ENCODE peak calls at places on chromosomes 3 and 15, in four cellular contexts. Y, N, W and T are unnamed samples.

GRCh38 chr3:130644600-130645232 is 101.9 kb downstream of the PIK3R4 start:
- DNase-seq in Y (no peak), N (no peak), W (no peak), T (no peak)

GRCh38 chr3:170614214-170614966 is 28.5 kb upstream of the SLC7A14 start:
- DNase-seq in Y (no peak), W (no peak), N (peak; percentile 69), T (peak; percentile 18)

GRCh38 chr3:123749716-123750115 is 134.4 kb downstream of the MYLK start:
- DNase-seq in W (no peak), N (no peak), Y (peak; percentile 4), T (no peak)

GRCh38 chr3:183317886-183318845 is 65.1 kb downstream of the B3GNT5 start:
- DNase-seq in Y (no peak), N (no peak), W (no peak), T (no peak)

GRCh38 chr3:106811376-106811775 is 565.9 kb upstream of the CCDC54 start:
- DNase-seq in W (no peak), Y (no peak), N (no peak), T (no peak)

GRCh38 chr15:46416544-46416943 is 781.7 kb downstream of the SQOR start:
- DNase-seq in Y (no peak), N (no peak), W (no peak), T (no peak)

GRCh38 chr3:11423868-11424267 is 151.7 kb downstream of the ATG7 start:
- DNase-seq in Y (no peak), N (no peak), W (no peak), T (no peak)

GRCh38 chr3:129919806-129920205 is 26.3 kb upstream of the TMCC1 start:
- DNase-seq in Y (no peak), W (no peak), N (no peak), T (no peak)

GRCh38 chr3:40770046-40770445 is 245.3 kb downstream of the ZNF621 start:
- DNase-seq in Y (peak; percentile 52), N (no peak), W (no peak), T (no peak)

GRCh38 chr3:57555738-57556458 is at the start of gene PDE12:
- DNase-seq in W (peak; percentile 79), Y (peak; percentile 93), N (peak; percentile 95), T (peak; percentile 79)

GRCh38 chr3:54999159-54999558 is 71.3 kb upstream of the LRTM1 start:
- DNase-seq in N (no peak), Y (no peak), W (no peak), T (no peak)

GRCh38 chr3:37980477-37981347 is 9.9 kb upstream of the VILL start:
- DNase-seq in Y (no peak), W (no peak), N (peak; percentile 48), T (no peak)

GRCh38 chr3:79368403-79368802 is 399.4 kb downstream of the ROBO1 start:
- DNase-seq in N (no peak), Y (no peak), W (no peak), T (no peak)

GRCh38 chr15:71781965-71782265 is 28.4 kb upstream of the NR2E3 start:
- DNase-seq in N (no peak), W (no peak), Y (no peak), T (no peak)

GRCh38 chr3:49357466-49358216 is 512 bp downstream of the GPX1 start:
- DNase-seq in W (peak; percentile 56), N (peak; percentile 80), Y (peak; percentile 47), T (peak; percentile 34)

GRCh38 chr3:100833483-100833882 is 124.2 kb downstream of the TFG start:
- DNase-seq in N (no peak), Y (no peak), W (no peak), T (no peak)

GRCh38 chr3:109702252-109702651 is 364.9 kb upstream of the DPPA4 start:
- DNase-seq in N (no peak), Y (no peak), W (no peak), T (no peak)

GRCh38 chr15:91304794-91305193 is 204.7 kb downstream of the SV2B start:
- DNase-seq in Y (no peak), N (no peak), W (no peak), T (no peak)

GRCh38 chr3:142808103-142808917 is 80.6 kb downstream of the PCOLCE2 start:
- DNase-seq in Y (no peak), W (no peak), N (no peak), T (no peak)

GRCh38 chr15:69451951-69452701 is 492 bp upstream of the RPLP1 start:
- DNase-seq in W (no peak), Y (no peak), N (no peak), T (no peak)

GRCh38 chr15:44147636-44148035 is 47.4 kb downstream of the FRMD5 start:
- DNase-seq in W (no peak), N (no peak), Y (no peak), T (no peak)

GRCh38 chr15:39854161-39854560 is 65.9 kb downstream of the GPR176 start:
- DNase-seq in Y (no peak), W (no peak), N (no peak), T (no peak)

GRCh38 chr15:57217716-57218598 is 158.3 kb upstream of the CGNL1 start:
- DNase-seq in Y (no peak), N (no peak), W (no peak), T (no peak)

GRCh38 chr15:57213783-57214366 is 162.4 kb upstream of the CGNL1 start:
- DNase-seq in N (no peak), Y (no peak), W (no peak), T (no peak)

GRCh38 chr15:57218826-57219576 is 157.3 kb upstream of the CGNL1 start:
- DNase-seq in W (no peak), Y (no peak), N (no peak), T (no peak)

GRCh38 chr15:57216288-57216687 is 160.0 kb upstream of the CGNL1 start:
- DNase-seq in Y (no peak), W (no peak), N (no peak), T (no peak)

GRCh38 chr15:57215371-57215770 is 160.9 kb upstream of the CGNL1 start:
- DNase-seq in W (no peak), N (no peak), Y (no peak), T (no peak)
- H3K4me1 ChIP-seq in W (peaks cover 67% of the 10 kb centered on the region), N (peaks cover 12% of the 10 kb centered on the region), Y (no peaks in the 10 kb centered on the region), T (peaks cover 64% of the 10 kb centered on the region)

GRCh38 chr15:78058401-78058935 is 19.0 kb downstream of the TBC1D2B start:
- DNase-seq in W (no peak), N (peak; percentile 53), Y (no peak), T (no peak)

GRCh38 chr15:78054971-78055370 is 22.5 kb downstream of the TBC1D2B start:
- DNase-seq in W (no peak), N (peak; percentile 50), Y (no peak), T (no peak)

GRCh38 chr15:78055923-78056713 is 21.4 kb downstream of the TBC1D2B start:
- DNase-seq in W (peak; percentile 41), N (peak; percentile 74), Y (peak; percentile 76), T (no peak)

GRCh38 chr15:78057803-78058202 is 19.7 kb downstream of the TBC1D2B start:
- DNase-seq in Y (no peak), N (peak; percentile 48), W (no peak), T (no peak)

GRCh38 chr15:78056714-78057269 is 20.7 kb downstream of the TBC1D2B start:
- DNase-seq in Y (no peak), N (peak; percentile 73), W (no peak), T (no peak)
- H3K4me1 ChIP-seq in Y (peaks cover 32% of the 10 kb centered on the region), N (peaks cover 66% of the 10 kb centered on the region), W (peaks cover 86% of the 10 kb centered on the region), T (peaks cover 84% of the 10 kb centered on the region)

GRCh38 chr3:69179740-69180372 is 57.5 kb upstream of the LMOD3 start:
- DNase-seq in W (no peak), N (no peak), Y (no peak), T (no peak)
- H3K4me1 ChIP-seq in W (peaks cover 54% of the 10 kb centered on the region), N (no peaks in the 10 kb centered on the region), Y (peaks cover 12% of the 10 kb centered on the region), T (peaks cover 44% of the 10 kb centered on the region)

GRCh38 chr15:60370105-60370803 is 27.5 kb downstream of the ANXA2 start:
- DNase-seq in W (no peak), N (peak; percentile 77), Y (no peak), T (no peak)
- H3K4me1 ChIP-seq in W (peaks cover 73% of the 10 kb centered on the region), N (peaks cover 38% of the 10 kb centered on the region), Y (peaks cover 21% of the 10 kb centered on the region), T (peaks cover 72% of the 10 kb centered on the region)

GRCh38 chr3:168839692-168840091 is 744.0 kb upstream of the GOLIM4 start:
- DNase-seq in W (no peak), Y (no peak), N (no peak), T (no peak)
- H3K4me1 ChIP-seq in W (no peaks in the 10 kb centered on the region), Y (no peaks in the 10 kb centered on the region), N (no peaks in the 10 kb centered on the region), T (no peaks in the 10 kb centered on the region)

GRCh38 chr3:46107682-46108081 is 80.4 kb upstream of the XCR1 start:
- DNase-seq in N (no peak), Y (no peak), W (no peak), T (no peak)
- H3K4me1 ChIP-seq in N (no peaks in the 10 kb centered on the region), Y (peaks cover 7% of the 10 kb centered on the region), W (no peaks in the 10 kb centered on the region), T (peaks cover 5% of the 10 kb centered on the region)